ENCODE peak calls at places on chromosomes 12 and 14, in four cellular contexts. S is Caco-2, R is astrocyte of the cerebellum, B is aorta. U is an unnamed sample.

GRCh38 chr14:90743826-90744225 is 72.4 kb downstream of the TTC7B start:
- DNase-seq in S (no peak), R (no peak), B (no peak), U (no peak)

GRCh38 chr12:80954857-80955520 is 17.3 kb upstream of the LIN7A start:
- DNase-seq in S (no peak), R (no peak), B (no peak), U (no peak)

GRCh38 chr14:54170301-54170700 is 213.7 kb upstream of the BMP4 start:
- DNase-seq in S (no peak), R (no peak), B (no peak), U (peak)

GRCh38 chr14:45112886-45113772 is 21.2 kb downstream of the FKBP3 start:
- DNase-seq in S (no peak), R (no peak), B (no peak), U (no peak)

GRCh38 chr12:52007158-52007921 is 594 bp downstream of the TAMALIN start:
- DNase-seq in S (no peak), R (no peak), B (peak), U (no peak)

GRCh38 chr12:42770261-42770660 is 180.7 kb upstream of the PRICKLE1 start:
- DNase-seq in S (no peak), R (no peak), B (no peak), U (no peak)

GRCh38 chr12:114409796-114410520 is 4.0 kb upstream of the TBX5 start:
- DNase-seq in S (no peak), R (no peak), B (no peak), U (no peak)

GRCh38 chr12:102501773-102502172 is 21.4 kb upstream of the IGF1 start:
- DNase-seq in S (no peak), R (no peak), B (no peak), U (no peak)

GRCh38 chr12:2520722-2521246 is 274.0 kb upstream of the FKBP4 start:
- DNase-seq in S (no peak), R (no peak), B (no peak), U (no peak)

GRCh38 chr12:1873531-1874149 is 44.8 kb downstream of the CACNA2D4 start:
- DNase-seq in S (peak), R (no peak), B (no peak), U (no peak)

GRCh38 chr12:52834727-52835001 is 553 bp upstream of the KRT79 start:
- DNase-seq in S (no peak), R (no peak), B (peak), U (no peak)

GRCh38 chr12:115794659-115795081 is 482.8 kb downstream of the MED13L start:
- DNase-seq in S (peak), R (no peak), B (no peak), U (no peak)

GRCh38 chr12:105406497-105406896 is 76.0 kb downstream of the C12orf75 start:
- DNase-seq in S (no peak), R (no peak), B (no peak), U (no peak)

U was measured in tibial artery.